ENCODE peak calls at places on chromosomes 2 and 18, in four cellular contexts. L, J, U and G are unnamed samples.

GRCh38 chr2:120376101-120376500 is 30.2 kb downstream of the INHBB start:
- DNase-seq in L (no peak), U (no peak), J (peak; percentile 25), G (no peak)

GRCh38 chr2:183927367-183928355 is 670.7 kb upstream of the ZNF804A start:
- DNase-seq in U (peak; percentile 2), L (peak; percentile 46), J (no peak), G (no peak)

GRCh38 chr18:56238576-56238975 is 399.8 kb downstream of the TXNL1 start:
- DNase-seq in J (no peak), L (peak; percentile 16), U (no peak), G (peak; percentile 7)

GRCh38 chr2:33433279-33434235 is 42.9 kb upstream of the RASGRP3 start:
- DNase-seq in U (no peak), J (no peak), L (no peak), G (no peak)

GRCh38 chr2:48483916-48484315 is 46.0 kb upstream of the STON1 start:
- DNase-seq in U (no peak), J (no peak), L (peak; percentile 35), G (no peak)

GRCh38 chr18:36411745-36412168 is 114.2 kb downstream of the FHOD3 start:
- DNase-seq in L (peak; percentile 54), J (no peak), U (no peak), G (peak; percentile 47)

GRCh38 chr2:239177325-239177724 is 223.5 kb downstream of the HDAC4 start:
- DNase-seq in L (no peak), U (no peak), J (no peak), G (no peak)

GRCh38 chr2:205148756-205149155 is 533.5 kb upstream of the NRP2 start:
- DNase-seq in J (no peak), U (no peak), L (no peak), G (no peak)

GRCh38 chr2:200993097-200993496 is 29.6 kb upstream of the ORC2 start:
- DNase-seq in J (no peak), U (no peak), L (no peak), G (no peak)

GRCh38 chr2:124476291-124476690 is 451.2 kb downstream of the CNTNAP5 start:
- DNase-seq in U (no peak), L (no peak), J (no peak), G (no peak)

GRCh38 chr2:202135111-202135874 is 62.2 kb downstream of the KIAA2012 start:
- DNase-seq in J (peak; percentile 88), L (peak; percentile 61), U (peak; percentile 69), G (peak; percentile 65)

GRCh38 chr2:60175290-60175689 is 378.2 kb downstream of the BCL11A start:
- DNase-seq in J (no peak), L (no peak), U (no peak), G (no peak)

GRCh38 chr2:100482741-100483140 is 12.5 kb downstream of the NMS start:
- DNase-seq in J (no peak), U (no peak), L (no peak), G (no peak)

GRCh38 chr2:96261328-96262003 is 4.3 kb downstream of the TMEM127 start:
- DNase-seq in J (no peak), L (no peak), U (no peak), G (no peak)

GRCh38 chr2:39521876-39522517 is 84.9 kb upstream of the MAP4K3 start:
- DNase-seq in L (no peak), U (no peak), J (no peak), G (no peak)

GRCh38 chr2:191064590-191064989 is 50.6 kb upstream of the STAT1 start:
- DNase-seq in L (no peak), J (no peak), U (no peak), G (no peak)

GRCh38 chr2:237540823-237541222 is 25.6 kb upstream of the PRLH start:
- DNase-seq in J (peak; percentile 84), L (peak; percentile 49), U (peak; percentile 20), G (peak; percentile 46)

GRCh38 chr2:28117104-28117596 is 226.6 kb downstream of the BABAM2 start:
- DNase-seq in J (no peak), L (no peak), U (no peak), G (no peak)

GRCh38 chr18:40852406-40852805 is 1102.6 kb upstream of the PIK3C3 start:
- DNase-seq in L (peak; percentile 72), U (peak; percentile 76), J (no peak), G (peak; percentile 83)

GRCh38 chr2:72744049-72744448 is 81.8 kb downstream of the EXOC6B start:
- DNase-seq in U (peak; percentile 65), L (peak; percentile 77), J (no peak), G (peak; percentile 85)

GRCh38 chr2:26519396-26519991 is 41.6 kb upstream of the OTOF start:
- DNase-seq in J (no peak), U (no peak), L (no peak), G (no peak)

GRCh38 chr18:3062798-3063563 is 50.0 kb upstream of the LPIN2 start:
- DNase-seq in L (peak; percentile 54), J (peak; percentile 87), U (peak; percentile 21), G (peak; percentile 40)

GRCh38 chr2:64212801-64213321 is 68.6 kb upstream of the PELI1 start:
- DNase-seq in J (no peak), L (peak; percentile 66), U (peak; percentile 88), G (peak; percentile 81)

GRCh38 chr2:161165811-161166210 is 5.6 kb downstream of the TANK start:
- DNase-seq in U (no peak), L (no peak), J (no peak), G (no peak)

GRCh38 chr2:105866439-105867170 is 121.9 kb downstream of the NCK2 start:
- DNase-seq in L (peak; percentile 31), J (no peak), U (peak; percentile 11), G (peak; percentile 43)

GRCh38 chr2:202030676-202031075 is 3.0 kb upstream of the FZD7 start:
- DNase-seq in L (no peak), U (no peak), J (no peak), G (no peak)

GRCh38 chr2:200659410-200659809 is 73.6 kb downstream of the AOX1 start:
- DNase-seq in J (no peak), U (no peak), L (no peak), G (no peak)

GRCh38 chr2:230915297-230915696 is 9.7 kb downstream of the GPR55 start:
- DNase-seq in J (no peak), L (no peak), U (no peak), G (no peak)

GRCh38 chr2:236783417-236784020 is 213.9 kb downstream of the ACKR3 start:
- DNase-seq in L (no peak), U (no peak), J (no peak), G (no peak)

GRCh38 chr2:211132586-211132985 is 576.2 kb downstream of the CPS1 start:
- DNase-seq in U (peak; percentile 20), J (no peak), L (no peak), G (no peak)

GRCh38 chr2:122739732-122740593 is 984.5 kb downstream of the TSN start:
- DNase-seq in L (no peak), U (no peak), J (no peak), G (no peak)

GRCh38 chr18:57095884-57096283 is 51.0 kb upstream of the BOD1L2 start:
- DNase-seq in L (no peak), U (no peak), J (no peak), G (no peak)

GRCh38 chr2:239268082-239268481 is 132.7 kb downstream of the HDAC4 start:
- DNase-seq in L (no peak), J (peak; percentile 84), U (no peak), G (no peak)

GRCh38 chr18:31103423-31103822 is 1.2 kb upstream of the DSC2 start:
- DNase-seq in L (peak; percentile 78), U (peak; percentile 53), J (no peak), G (peak; percentile 59)

GRCh38 chr18:31100598-31101147 is 1.5 kb downstream of the DSC2 start:
- DNase-seq in J (peak; percentile 68), U (peak; percentile 50), L (peak; percentile 31), G (no peak)

GRCh38 chr18:31101148-31102019 is 837 bp downstream of the DSC2 start:
- DNase-seq in J (peak; percentile 93), L (peak; percentile 42), U (peak; percentile 56), G (no peak)

GRCh38 chr18:31102941-31103340 is 720 bp upstream of the DSC2 start:
- DNase-seq in J (no peak), U (peak; percentile 87), L (peak; percentile 87), G (peak; percentile 89)

DNA sequence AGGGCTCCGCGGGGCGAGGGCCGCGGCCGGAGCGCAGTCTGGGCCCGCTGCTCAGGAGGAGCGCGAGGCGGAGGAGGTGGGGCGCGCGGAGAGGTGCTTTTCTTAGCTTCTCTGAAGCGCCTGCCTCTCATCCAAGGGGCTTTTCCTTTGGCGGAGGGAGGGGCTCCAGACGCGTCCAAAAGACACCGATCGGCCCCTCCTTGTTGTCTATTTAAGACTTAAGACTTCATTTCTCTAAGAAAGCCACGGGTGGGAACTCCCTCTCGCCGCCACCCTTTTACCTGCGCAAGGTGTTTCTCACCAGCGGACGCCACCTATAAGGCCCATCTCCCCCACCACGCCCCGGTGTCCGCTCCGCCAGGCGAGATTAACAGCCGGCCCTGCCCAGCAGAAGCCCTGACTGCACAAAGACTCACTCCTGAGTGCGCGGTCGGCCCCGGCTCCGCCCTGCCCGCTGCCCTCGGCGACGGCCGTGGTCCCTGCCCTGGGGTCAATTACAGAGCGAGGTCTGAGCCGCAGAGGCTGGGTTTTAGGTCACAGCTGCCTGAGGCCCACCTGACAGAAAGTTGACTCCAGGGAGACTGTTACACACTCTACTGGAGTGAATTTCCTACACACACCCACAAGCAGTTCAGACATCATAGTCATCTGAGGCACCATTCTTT is at the start of gene DSC2:
- DNase-seq in J (peak; percentile 74), U (peak; percentile 78), L (peak; percentile 83), G (peak; percentile 58)
- H3K4me3 ChIP-seq in J (peak within 1 kb of the TSS; percentile 74), U (peak within 1 kb of the TSS; percentile 65), L (peak within 1 kb of the TSS; percentile 80), G (peak within 1 kb of the TSS; percentile 87)

DNA sequence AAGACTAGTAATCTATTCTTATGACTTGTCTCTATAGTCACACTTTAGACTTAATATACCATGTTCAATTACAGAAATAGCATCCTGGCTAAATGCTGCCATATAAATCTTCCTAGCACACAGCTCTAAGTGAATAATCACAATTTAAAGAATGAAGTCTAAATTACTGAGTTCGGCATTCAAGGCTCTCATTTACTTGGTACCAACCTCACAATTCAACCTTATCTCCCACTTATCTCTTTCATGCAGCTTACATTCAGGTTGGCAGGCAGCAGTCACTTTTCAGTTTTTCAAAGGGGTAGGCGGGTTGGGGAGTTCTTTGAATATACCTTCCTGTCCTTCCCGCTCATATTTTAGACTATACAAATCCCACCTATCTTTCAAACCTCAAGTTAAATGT is 1.5 kb downstream of the MMADHC start:
- DNase-seq in L (no peak), J (no peak), U (no peak), G (no peak)
- H3K4me3 ChIP-seq in L (peak overlapping the region; percentile 97), J (peak overlapping the region; percentile 72), U (peak overlapping the region; percentile 85), G (peak overlapping the region; percentile 81)

DNA sequence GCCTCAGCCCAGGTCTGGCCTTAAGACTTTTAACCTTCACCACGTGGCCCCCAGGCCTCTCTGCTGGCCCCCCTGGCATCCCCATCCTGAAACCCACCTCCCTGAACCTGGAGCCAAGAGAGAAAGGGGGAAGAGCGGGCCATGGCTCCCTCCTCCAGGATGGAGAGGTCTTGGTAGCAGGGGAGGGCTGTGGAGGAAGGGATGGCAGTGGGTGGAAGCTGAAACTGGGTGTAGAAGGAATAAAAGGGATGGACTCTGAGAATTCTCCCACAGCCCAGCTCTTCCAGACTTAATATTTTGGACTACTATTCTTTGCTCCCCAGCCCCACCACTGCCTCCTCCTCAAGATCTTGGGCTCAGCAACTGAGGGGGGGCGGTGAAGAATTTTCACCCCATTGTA is 692 bp downstream of the TNS1 start:
- DNase-seq in J (no peak), L (no peak), U (no peak), G (no peak)
- H3K4me3 ChIP-seq in J (peak overlapping the region; percentile 53), L (no peak overlapping the region), U (no peak overlapping the region), G (no peak overlapping the region)

DNA sequence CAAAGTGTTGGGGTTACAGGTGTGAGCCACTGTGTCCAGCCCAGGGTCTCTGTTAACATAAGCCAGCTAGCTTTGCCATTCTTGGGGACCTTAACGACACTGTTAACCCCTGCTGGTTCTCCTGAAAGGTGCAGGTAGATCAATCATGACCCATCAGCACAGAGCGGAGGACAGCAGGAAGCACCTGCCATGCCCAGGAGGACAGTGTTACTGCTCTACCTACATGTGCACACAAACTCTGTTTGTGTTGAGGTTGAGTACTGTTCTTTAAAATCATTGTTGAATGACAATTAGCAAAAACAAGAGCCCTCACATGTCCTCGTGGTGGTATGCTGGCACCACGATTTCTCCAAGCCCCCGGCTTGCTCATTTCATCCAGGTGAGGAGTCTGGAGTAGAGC is 120.9 kb downstream of the FAM210A start:
- DNase-seq in U (no peak), L (no peak), J (no peak), G (no peak)
- H3K4me3 ChIP-seq in U (no peak overlapping the region), L (no peak overlapping the region), J (no peak overlapping the region), G (no peak overlapping the region)